ENCODE peak calls at places on chromosomes 11 and 22, in six cellular contexts. I, J, R, Q, M and V are unnamed samples.

GRCh38 chr11:123020968-123021367 is 39.3 kb upstream of the BSX start:
- DNase-seq in I (no peak), J (peak), R (peak), Q (peak), M (peak), V (peak)

GRCh38 chr22:46146329-46146728 is 4.0 kb upstream of the PPARA start:
- DNase-seq in I (no peak), J (no peak), R (no peak), Q (no peak), M (no peak), V (no peak)

GRCh38 chr11:18527512-18527911 is 770 bp upstream of the TSG101 start:
- DNase-seq in I (no peak), J (no peak), R (no peak), Q (peak), M (no peak), V (peak)

GRCh38 chr11:40722179-40722795 is 737.2 kb downstream of the LRRC4C start:
- DNase-seq in I (no peak), J (no peak), R (peak), Q (peak), M (peak), V (peak)

GRCh38 chr11:8357505-8357888 is 93.8 kb upstream of the LMO1 start:
- DNase-seq in I (no peak), J (no peak), R (peak), Q (no peak), M (no peak), V (no peak)

GRCh38 chr11:118609380-118610219 is 2.2 kb downstream of the PHLDB1 start:
- DNase-seq in I (peak), J (peak), R (peak), Q (no peak), M (peak), V (no peak)

GRCh38 chr11:117096973-117097566 is 1.2 kb downstream of the SIK3 start:
- DNase-seq in I (peak), J (no peak), R (no peak), Q (no peak), M (no peak), V (no peak)

GRCh38 chr11:56716379-56716854 is 17.5 kb downstream of the OR9G1 start:
- DNase-seq in I (no peak), J (no peak), R (no peak), Q (no peak), M (no peak), V (no peak)

GRCh38 chr11:45665206-45665932 is at the start of gene CHST1:
- DNase-seq in I (peak), J (no peak), R (peak), Q (peak), M (peak), V (peak)